ENCODE peak calls at places on chromosomes 12 and 14, in seven cellular contexts. G, S, L, X, W, E and V are unnamed samples.

GRCh38 chr14:32426596-32427408 is 97.7 kb downstream of the AKAP6 start:
- DNase-seq in E (no peak), G (no peak), X (no peak), S (no peak), L (no peak), W (peak; percentile 58), V (no peak)

GRCh38 chr14:98503086-98503815 is 768.7 kb downstream of the BCL11B start:
- DNase-seq in E (no peak), L (no peak), W (no peak), X (no peak), S (no peak), G (no peak), V (no peak)

GRCh38 chr12:53065975-53066593 is 13.1 kb downstream of the SPRYD3 start:
- DNase-seq in S (peak; percentile 60), E (peak; percentile 57), G (peak; percentile 93), W (peak; percentile 92), L (peak; percentile 80), X (no peak), V (peak; percentile 83)

GRCh38 chr14:71089974-71090373 is 182.7 kb downstream of the PCNX1 start:
- DNase-seq in S (no peak), L (no peak), X (no peak), W (no peak), E (no peak), G (no peak), V (no peak)

GRCh38 chr12:130423136-130423535 is 85.4 kb downstream of the PIWIL1 start:
- DNase-seq in S (no peak), L (no peak), W (no peak), E (no peak), G (peak; percentile 19), X (no peak), V (no peak)

GRCh38 chr12:57498143-57498524 is 10.3 kb downstream of the MARS1 start:
- DNase-seq in S (no peak), E (no peak), G (peak; percentile 56), X (no peak), W (no peak), L (no peak), V (no peak)

GRCh38 chr12:22578328-22578727 is 34.0 kb upstream of the C2CD5 start:
- DNase-seq in X (no peak), G (no peak), E (no peak), S (no peak), L (no peak), W (no peak), V (peak; percentile 30)

GRCh38 chr14:89616425-89617141 is 199.6 kb upstream of the FOXN3 start:
- DNase-seq in E (peak; percentile 29), G (no peak), X (no peak), W (peak; percentile 52), S (no peak), L (no peak), V (no peak)

GRCh38 chr12:110766311-110767154 is 23.8 kb upstream of the PPP1CC start:
- DNase-seq in E (no peak), W (no peak), G (no peak), L (no peak), S (no peak), X (no peak), V (peak; percentile 29)

GRCh38 chr14:68426661-68427549 is 366.0 kb downstream of the ZFP36L1 start:
- DNase-seq in G (no peak), L (no peak), W (no peak), X (no peak), S (no peak), E (no peak), V (no peak)

GRCh38 chr12:112881602-112882001 is 25.2 kb upstream of the OAS1 start:
- DNase-seq in X (no peak), S (no peak), G (no peak), E (no peak), L (no peak), W (no peak), V (no peak)

GRCh38 chr14:82642425-82642824 is 1108.8 kb upstream of the SEL1L start:
- DNase-seq in W (no peak), E (no peak), S (no peak), L (peak; percentile 8), G (peak; percentile 56), X (no peak), V (peak; percentile 11)
- TF ChIP-seq JUND in W (no peak), E (no peak), S (no peak), L (no peak), G (no peak), X (no peak), V (no peak)

DNA sequence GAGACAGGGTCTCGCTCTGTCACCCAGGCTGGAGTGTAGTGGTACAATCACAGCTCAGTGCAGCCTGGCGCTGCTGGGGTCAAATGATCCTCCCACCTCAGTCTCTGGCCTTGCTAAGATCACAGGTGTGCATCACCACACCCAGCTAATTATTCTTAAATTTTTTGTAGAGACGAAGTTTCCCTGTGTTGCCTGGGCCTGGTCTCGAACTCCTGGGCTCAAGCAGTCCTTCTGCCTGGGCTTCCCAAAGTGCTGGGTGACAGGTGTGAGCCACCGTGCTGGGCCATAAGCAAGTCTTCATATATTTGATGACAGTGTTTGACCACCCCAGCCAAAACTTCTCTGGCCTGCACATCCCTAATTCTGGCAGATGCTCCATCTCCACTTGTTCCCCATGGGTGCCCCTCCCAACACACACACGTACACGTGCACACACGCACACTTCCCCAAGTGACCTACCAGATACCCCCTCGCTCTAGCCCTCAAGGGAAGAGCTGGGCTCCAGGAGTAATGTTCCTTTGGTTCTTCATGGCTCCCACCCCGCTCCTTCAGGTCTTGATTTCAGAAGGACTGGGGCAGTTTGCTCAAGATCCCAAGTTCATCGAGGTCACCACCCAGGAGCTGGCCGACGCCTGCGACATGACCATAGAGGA is 104.3 kb upstream of the FKBP4 start:
- DNase-seq in X (no peak), L (no peak), W (no peak), S (no peak), G (no peak), E (no peak), V (no peak)
- TF ChIP-seq JUND in X (no peak), L (no peak), W (no peak), S (no peak), G (no peak), E (no peak), V (no peak)

GRCh38 chr12:25186788-25187397 is 8.1 kb downstream of the DNAI7 start:
- DNase-seq in W (no peak), S (no peak), X (peak; percentile 35), E (peak; percentile 30), G (no peak), L (no peak), V (no peak)
- TF ChIP-seq JUND in W (no peak), S (no peak), X (no peak), E (no peak), G (no peak), L (no peak), V (no peak)

GRCh38 chr12:11598900-11599299 is 50.6 kb upstream of the ETV6 start:
- DNase-seq in W (no peak), L (no peak), S (no peak), X (no peak), E (no peak), G (no peak), V (no peak)
- TF ChIP-seq JUND in W (no peak), L (no peak), S (no peak), X (no peak), E (no peak), G (no peak), V (no peak)

GRCh38 chr14:75577724-75578098 is 709 bp upstream of the FLVCR2 start:
- DNase-seq in X (peak; percentile 34), W (peak; percentile 87), E (peak; percentile 73), L (peak; percentile 65), S (peak; percentile 65), G (peak; percentile 85), V (peak; percentile 82)

GRCh38 chr14:75578099-75578785 is at the start of gene FLVCR2:
- DNase-seq in X (no peak), E (peak; percentile 44), G (peak; percentile 75), S (no peak), W (peak; percentile 83), L (peak; percentile 70), V (peak; percentile 84)

GRCh38 chr14:75577090-75577489 is 1.3 kb upstream of the FLVCR2 start:
- DNase-seq in X (no peak), E (no peak), G (no peak), W (no peak), S (no peak), L (no peak), V (no peak)

GRCh38 chr14:75578786-75579781 is 664 bp downstream of the FLVCR2 start:
- DNase-seq in G (no peak), W (no peak), X (no peak), L (no peak), E (peak; percentile 31), S (no peak), V (peak; percentile 75)

GRCh38 chr14:75579882-75580281 is 1.5 kb downstream of the FLVCR2 start:
- DNase-seq in G (no peak), W (no peak), E (no peak), S (no peak), L (no peak), X (no peak), V (no peak)
- TF ChIP-seq JUND in G (no peak), W (no peak), E (no peak), S (no peak), L (no peak), X (no peak), V (no peak)